ENCODE peak calls at places on chromosomes 7 and 10, in six cellular contexts. One of them, this sample, is unnamed.

GRCh38 chr7:149621776-149622175 is 124.2 kb upstream of the ZNF746 start:
- DNase-seq in left lobe of liver: no peak
- DNase-seq in NCI-H345: no peak
- DNase-seq in progenitor cell of endocrine pancreas: no peak
- DNase-seq in skeletal muscle cell: no peak
- DNase-seq in SK-N-DZ: no peak
- DNase-seq in this sample: no peak

GRCh38 chr10:44786451-44786850 is 124.7 kb upstream of the TMEM72 start:
- DNase-seq in progenitor cell of endocrine pancreas: no peak
- DNase-seq in SK-N-DZ: no peak
- DNase-seq in NCI-H345: no peak
- DNase-seq in skeletal muscle cell: peak
- DNase-seq in left lobe of liver: no peak
- DNase-seq in this sample: no peak

GRCh38 chr10:99880071-99880835 is 97.8 kb downstream of the ABCC2 start:
- DNase-seq in skeletal muscle cell: no peak
- DNase-seq in SK-N-DZ: no peak
- DNase-seq in left lobe of liver: no peak
- DNase-seq in NCI-H345: no peak
- DNase-seq in progenitor cell of endocrine pancreas: no peak
- DNase-seq in this sample: no peak

GRCh38 chr10:17905491-17905890 is 46.2 kb upstream of the SLC39A12 start:
- DNase-seq in skeletal muscle cell: no peak
- DNase-seq in left lobe of liver: no peak
- DNase-seq in progenitor cell of endocrine pancreas: no peak
- DNase-seq in NCI-H345: no peak
- DNase-seq in SK-N-DZ: no peak
- DNase-seq in this sample: no peak

GRCh38 chr10:87700031-87700796 is 40.5 kb downstream of the PAPSS2 start:
- DNase-seq in skeletal muscle cell: no peak
- DNase-seq in left lobe of liver: no peak
- DNase-seq in NCI-H345: no peak
- DNase-seq in progenitor cell of endocrine pancreas: no peak
- DNase-seq in SK-N-DZ: no peak
- DNase-seq in this sample: no peak

GRCh38 chr10:71789871-71790270 is 16.6 kb upstream of the VSIR start:
- DNase-seq in skeletal muscle cell: no peak
- DNase-seq in progenitor cell of endocrine pancreas: no peak
- DNase-seq in SK-N-DZ: no peak
- DNase-seq in left lobe of liver: no peak
- DNase-seq in NCI-H345: no peak
- DNase-seq in this sample: no peak

GRCh38 chr10:33008499-33009243 is 50.6 kb upstream of the ITGB1 start:
- DNase-seq in skeletal muscle cell: peak
- DNase-seq in left lobe of liver: peak
- DNase-seq in NCI-H345: peak
- DNase-seq in progenitor cell of endocrine pancreas: peak
- DNase-seq in SK-N-DZ: peak
- DNase-seq in this sample: peak

GRCh38 chr10:11345224-11346054 is 266.0 kb downstream of the USP6NL start:
- DNase-seq in progenitor cell of endocrine pancreas: no peak
- DNase-seq in SK-N-DZ: no peak
- DNase-seq in skeletal muscle cell: no peak
- DNase-seq in NCI-H345: peak
- DNase-seq in left lobe of liver: no peak
- DNase-seq in this sample: peak

GRCh38 chr7:80277434-80278427 is 143.1 kb downstream of the GNAI1 start:
- DNase-seq in SK-N-DZ: no peak
- DNase-seq in progenitor cell of endocrine pancreas: no peak
- DNase-seq in skeletal muscle cell: no peak
- DNase-seq in left lobe of liver: no peak
- DNase-seq in NCI-H345: no peak
- DNase-seq in this sample: peak

GRCh38 chr7:27251513-27252306 is 9.1 kb downstream of the EVX1 start:
- DNase-seq in skeletal muscle cell: no peak
- DNase-seq in NCI-H345: no peak
- DNase-seq in left lobe of liver: no peak
- DNase-seq in progenitor cell of endocrine pancreas: no peak
- DNase-seq in SK-N-DZ: no peak
- DNase-seq in this sample: no peak

GRCh38 chr10:30747633-30748032 is 118.1 kb upstream of the LYZL2 start:
- DNase-seq in NCI-H345: no peak
- DNase-seq in left lobe of liver: no peak
- DNase-seq in skeletal muscle cell: no peak
- DNase-seq in SK-N-DZ: no peak
- DNase-seq in progenitor cell of endocrine pancreas: no peak
- DNase-seq in this sample: no peak

GRCh38 chr10:109430844-109431243 is 492.5 kb downstream of the XPNPEP1 start:
- DNase-seq in left lobe of liver: no peak
- DNase-seq in progenitor cell of endocrine pancreas: no peak
- DNase-seq in skeletal muscle cell: no peak
- DNase-seq in SK-N-DZ: no peak
- DNase-seq in NCI-H345: no peak
- DNase-seq in this sample: no peak

GRCh38 chr7:55469721-55470120 is 102.6 kb downstream of the VOPP1 start:
- DNase-seq in NCI-H345: no peak
- DNase-seq in SK-N-DZ: no peak
- DNase-seq in progenitor cell of endocrine pancreas: no peak
- DNase-seq in left lobe of liver: no peak
- DNase-seq in skeletal muscle cell: no peak
- DNase-seq in this sample: no peak

This sample was measured in LoVo.